ENCODE peak calls at places on chromosome 7, in ten cellular contexts. Z is Karpas-422; U is brain microvascular endothelial cell; D is MM.1S; F is astrocyte; W is pancreas; M is cardiac muscle cell; L is adrenal gland; Q is CD4-positive, alpha-beta memory T cell; J is WERI-Rb-1. B is an unnamed sample.

GRCh38 chr7:123573371-123573770 is 15.8 kb upstream of the NDUFA5 start:
- DNase-seq in Z (no peak), L (no peak), M (no peak), J (no peak), Q (no peak), U (no peak), D (no peak), W (no peak), F (no peak), B (no peak)

GRCh38 chr7:128743112-128743772 is 4.1 kb downstream of the CALU start:
- DNase-seq in L (no peak), M (peak; percentile 22), D (no peak), J (no peak), Q (no peak), Z (no peak), U (peak; percentile 36), F (peak; percentile 27), W (no peak), B (no peak)

GRCh38 chr7:100008525-100008924 is 6.9 kb upstream of the ZKSCAN1 start:
- DNase-seq in L (no peak), Z (no peak), M (no peak), Q (no peak), W (no peak), D (no peak), U (no peak), F (no peak), J (no peak), B (no peak)

GRCh38 chr7:105346593-105347322 is 42.0 kb downstream of the SRPK2 start:
- DNase-seq in L (no peak), Z (no peak), M (peak; percentile 35), F (no peak), U (no peak), J (no peak), W (no peak), D (no peak), Q (peak; percentile 56), B (no peak)

GRCh38 chr7:16450366-16450765 is 15.2 kb downstream of the SOSTDC1 start:
- DNase-seq in J (no peak), Q (no peak), W (no peak), L (no peak), F (no peak), D (no peak), M (no peak), Z (no peak), U (no peak), B (no peak)

GRCh38 chr7:77415822-77416620 is at the start of gene GSAP:
- DNase-seq in Q (peak; percentile 38), J (peak; percentile 71), M (peak; percentile 35), U (no peak), W (peak; percentile 75), Z (no peak), L (peak; percentile 78), D (peak; percentile 80), F (peak; percentile 14), B (peak; percentile 56)

GRCh38 chr7:43689115-43689514 is 40.2 kb downstream of the COA1 start:
- DNase-seq in Z (no peak), Q (no peak), W (no peak), U (no peak), D (no peak), L (no peak), J (no peak), M (no peak), F (no peak), B (no peak)

GRCh38 chr7:35386816-35387429 is 133.0 kb upstream of the TBX20 start:
- DNase-seq in L (no peak), J (no peak), Q (no peak), Z (no peak), F (no peak), U (no peak), W (no peak), D (no peak), M (peak; percentile 6), B (no peak)

GRCh38 chr7:45873355-45873754 is 473 bp upstream of the CCDC201 start:
- DNase-seq in F (no peak), M (no peak), W (no peak), Z (no peak), U (no peak), L (no peak), Q (no peak), J (no peak), D (peak; percentile 49), B (no peak)

GRCh38 chr7:27187158-27187701 is 2.2 kb upstream of the HOXA11 start:
- DNase-seq in Z (no peak), U (no peak), M (no peak), L (peak; percentile 20), Q (no peak), J (no peak), D (no peak), W (no peak), F (no peak), B (no peak)

GRCh38 chr7:101589976-101590662 is 39.0 kb downstream of the MYL10 start:
- DNase-seq in J (no peak), Z (peak; percentile 20), D (no peak), M (no peak), Q (no peak), F (no peak), U (no peak), W (no peak), L (peak; percentile 29), B (no peak)

GRCh38 chr7:139884441-139884840 is 55.4 kb downstream of the TBXAS1 start:
- DNase-seq in Z (no peak), D (no peak), W (no peak), F (no peak), J (no peak), M (no peak), Q (no peak), L (no peak), U (no peak), B (no peak)

GRCh38 chr7:54781356-54781912 is 22.4 kb upstream of the SEC61G start:
- DNase-seq in F (no peak), Q (no peak), L (no peak), D (no peak), U (no peak), M (no peak), W (no peak), J (no peak), Z (no peak), B (no peak)
- H3K4me3 ChIP-seq in F (no peak overlapping the region), Q (no peak overlapping the region), L (no peak overlapping the region), D (no peak overlapping the region), U (no peak overlapping the region), M (no peak overlapping the region), W (no peak overlapping the region), J (no peak overlapping the region), Z (no peak overlapping the region), B (no peak overlapping the region)

GRCh38 chr7:835491-836401 is 3.5 kb downstream of the SUN1 start:
- DNase-seq in Z (peak; percentile 53), W (no peak), Q (no peak), D (no peak), M (no peak), J (peak; percentile 84), F (no peak), U (no peak), L (no peak), B (no peak)

GRCh38 chr7:837001-837400 is 4.7 kb downstream of the SUN1 start:
- DNase-seq in J (no peak), L (no peak), Q (no peak), U (no peak), M (no peak), D (no peak), F (no peak), Z (no peak), W (no peak), B (no peak)

GRCh38 chr7:834277-834676 is 2.0 kb downstream of the SUN1 start:
- DNase-seq in J (no peak), L (no peak), F (no peak), Z (no peak), Q (no peak), M (no peak), W (no peak), U (no peak), D (no peak), B (no peak)

GRCh38 chr7:835021-835420 is 2.7 kb downstream of the SUN1 start:
- DNase-seq in J (no peak), Q (no peak), D (no peak), L (no peak), M (no peak), W (no peak), Z (no peak), F (no peak), U (no peak), B (no peak)

DNA sequence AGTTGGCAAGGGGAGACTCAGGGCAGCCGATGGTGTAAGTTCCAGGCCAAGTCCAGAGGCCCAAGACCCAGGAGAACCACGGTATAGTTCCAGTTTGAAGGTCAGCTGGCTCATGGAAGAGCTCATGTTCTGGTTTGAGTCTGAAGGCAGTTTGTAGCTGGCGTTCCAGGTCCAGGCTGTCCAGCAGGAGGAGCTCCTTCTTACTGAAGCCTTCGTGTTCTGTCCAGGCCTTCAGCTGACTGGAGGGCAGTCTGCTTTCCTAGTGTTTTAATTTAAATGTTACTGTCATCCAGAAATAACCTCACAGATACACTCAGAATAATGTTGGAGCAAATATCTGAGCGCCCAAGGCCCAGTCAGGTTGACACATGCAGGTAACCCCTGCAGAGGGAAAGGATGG is 4.2 kb downstream of the SUN1 start:
- DNase-seq in M (peak; percentile 58), U (peak; percentile 65), D (no peak), Q (no peak), F (peak; percentile 34), J (peak; percentile 57), L (peak; percentile 75), Z (no peak), W (no peak), B (no peak)
- H3K27ac ChIP-seq in M (peak overlapping the region; percentile 24), U (no peak overlapping the region), D (no peak overlapping the region), Q (no peak overlapping the region), F (no peak overlapping the region), J (peak overlapping the region; percentile 94), L (no peak overlapping the region), Z (no peak overlapping the region), W (no peak overlapping the region), B (no peak overlapping the region)

GRCh38 chr7:50717186-50717585 is 65.5 kb downstream of the GRB10 start:
- DNase-seq in L (no peak), W (no peak), M (no peak), U (no peak), Z (no peak), D (no peak), F (no peak), J (no peak), Q (no peak), B (no peak)
- H3K4me3 ChIP-seq in L (no peak overlapping the region), W (no peak overlapping the region), M (no peak overlapping the region), U (no peak overlapping the region), Z (no peak overlapping the region), D (no peak overlapping the region), F (no peak overlapping the region), J (no peak overlapping the region), Q (no peak overlapping the region), B (no peak overlapping the region)

GRCh38 chr7:137885623-137886022 is 38.8 kb upstream of the DGKI start:
- DNase-seq in L (no peak), M (no peak), J (no peak), Z (no peak), D (no peak), F (no peak), W (no peak), Q (no peak), U (no peak), B (no peak)
- H3K27ac ChIP-seq in L (no peak overlapping the region), M (peak overlapping the region; percentile 79), J (no peak overlapping the region), Z (no peak overlapping the region), D (no peak overlapping the region), F (peak overlapping the region; percentile 32), W (no peak overlapping the region), Q (no peak overlapping the region), U (peak overlapping the region; percentile 23), B (no peak overlapping the region)